ENCODE peak calls at places on chromosomes 7 and 10, in seven cellular contexts. O, D, G, A, J, Y and B are unnamed samples. For H3K4me1, the result is how much of the 10 kb centered on the place peaks cover.

GRCh38 chr10:14074062-14074884 is 256.5 kb downstream of the FRMD4A start:
- DNase-seq in O (peak), D (peak), G (no peak), A (peak), J (peak), Y (peak), B (peak)

GRCh38 chr10:113099431-113100298 is 149.6 kb downstream of the TCF7L2 start:
- DNase-seq in O (no peak), D (peak), G (no peak), A (peak), J (peak), Y (no peak), B (no peak)

GRCh38 chr7:33062023-33062781 is at the start of gene NT5C3A:
- DNase-seq in O (peak), D (peak), G (peak), A (peak), J (no peak), Y (no peak), B (peak)

GRCh38 chr10:72242675-72243074 is 26.6 kb upstream of the ASCC1 start:
- DNase-seq in O (peak), D (peak), G (no peak), A (peak), J (peak), Y (no peak), B (no peak)

GRCh38 chr10:132252412-132252811 is 55.3 kb downstream of the STK32C start:
- DNase-seq in O (no peak), D (no peak), G (no peak), A (no peak), J (no peak), Y (no peak), B (no peak)

GRCh38 chr10:86661161-86662025 is 6.9 kb upstream of the LDB3 start:
- DNase-seq in O (peak), D (peak), G (no peak), A (no peak), J (no peak), Y (no peak), B (no peak)

GRCh38 chr7:30168800-30169584 is 34.2 kb downstream of the MTURN start:
- DNase-seq in O (no peak), D (peak), G (no peak), A (no peak), J (peak), Y (no peak), B (no peak)

GRCh38 chr7:158549176-158549833 is 38.3 kb downstream of the PTPRN2 start:
- DNase-seq in O (peak), D (peak), G (no peak), A (no peak), J (no peak), Y (no peak), B (no peak)

GRCh38 chr7:36208997-36209813 is 56.2 kb downstream of the EEPD1 start:
- DNase-seq in O (no peak), D (no peak), G (no peak), A (no peak), J (no peak), Y (peak), B (no peak)

GRCh38 chr7:113891828-113892227 is 27.0 kb downstream of the PPP1R3A start:
- DNase-seq in O (no peak), D (peak), G (no peak), A (peak), J (peak), Y (no peak), B (no peak)

GRCh38 chr10:24254180-24254579 is 45.2 kb downstream of the KIAA1217 start:
- DNase-seq in O (no peak), D (peak), G (no peak), A (no peak), J (peak), Y (no peak), B (no peak)

GRCh38 chr10:32033171-32033570 is 23.1 kb downstream of the KIF5B start:
- DNase-seq in O (no peak), D (no peak), G (no peak), A (no peak), J (no peak), Y (no peak), B (no peak)

DNA sequence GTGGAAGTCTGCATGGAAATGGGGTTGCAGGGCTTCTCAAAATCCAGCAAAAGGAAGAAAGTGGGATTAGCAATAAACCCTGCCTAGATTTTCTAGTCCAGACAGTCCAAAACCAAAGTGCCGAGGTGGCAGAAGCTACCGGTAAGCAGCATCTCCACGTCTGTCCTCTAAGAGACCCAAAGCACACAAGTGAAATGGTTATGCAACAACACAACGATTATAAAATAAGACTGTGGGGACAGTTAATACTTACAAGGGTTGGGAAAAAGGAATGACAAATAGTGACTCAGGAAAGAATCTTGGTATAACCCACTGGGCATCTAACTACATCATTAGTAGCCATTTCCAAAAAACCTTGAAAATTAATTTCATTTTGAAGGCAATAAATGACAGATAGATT is 24.7 kb downstream of the CREB3L2 start:
- DNase-seq in O (no peak), D (no peak), G (no peak), A (no peak), J (peak), Y (no peak), B (no peak)
- H3K4me1 ChIP-seq in O (half or more), D (under half), G (under half), A (under half), J (half or more), Y (half or more), B (half or more)

GRCh38 chr10:101066146-101066889 is 4.5 kb downstream of the KAZALD1 start:
- DNase-seq in O (peak), D (peak), G (no peak), A (peak), J (no peak), Y (peak), B (peak)
- TF ChIP-seq CTCF in O (no peak), D (peak), G (no peak), A (peak), J (peak), Y (peak), B (peak)

GRCh38 chr10:49707585-49707984 is 28.1 kb downstream of the C10orf53 start:
- DNase-seq in O (no peak), D (no peak), G (no peak), A (no peak), J (no peak), Y (no peak), B (no peak)
- H3K4me1 ChIP-seq in O (under half), D (under half), G (under half), A (under half), J (under half), Y (under half), B (under half)

DNA sequence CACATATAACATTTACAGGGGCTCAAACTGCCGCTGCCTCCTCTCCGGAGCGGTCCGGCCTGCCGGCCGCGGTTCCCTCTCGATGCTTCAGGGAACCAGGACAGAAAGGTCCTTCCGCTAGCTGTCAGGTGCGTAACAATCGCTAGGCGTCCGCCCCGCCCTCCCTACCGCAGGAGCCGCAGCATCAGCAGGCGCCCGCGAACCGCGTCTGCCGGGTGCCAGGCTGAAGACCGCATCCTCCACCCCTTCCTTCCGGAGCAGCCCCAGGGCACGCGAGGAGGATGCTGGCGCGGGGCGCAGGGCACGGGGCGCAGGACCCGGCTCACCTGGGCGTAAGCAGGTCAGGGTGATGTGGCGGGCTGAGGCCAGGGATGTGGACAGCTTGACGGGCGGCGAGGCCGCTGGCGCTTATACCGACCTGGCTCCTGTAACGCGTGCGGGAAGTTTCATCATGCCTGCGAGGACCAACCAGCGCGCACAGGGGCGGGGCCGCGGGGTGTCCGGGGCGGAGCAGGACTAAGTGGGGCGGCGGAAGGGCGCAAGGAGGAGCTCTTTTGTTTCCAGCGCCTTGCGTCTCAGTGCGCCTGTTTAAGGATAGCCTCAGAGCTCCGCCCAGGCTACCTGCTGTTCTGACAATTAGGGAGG is at the start of gene ASNS:
- DNase-seq in O (peak), D (peak), G (no peak), A (peak), J (peak), Y (peak), B (peak)
- TF ChIP-seq CTCF in O (no peak), D (no peak), G (no peak), A (no peak), J (no peak), Y (peak), B (no peak)

DNA sequence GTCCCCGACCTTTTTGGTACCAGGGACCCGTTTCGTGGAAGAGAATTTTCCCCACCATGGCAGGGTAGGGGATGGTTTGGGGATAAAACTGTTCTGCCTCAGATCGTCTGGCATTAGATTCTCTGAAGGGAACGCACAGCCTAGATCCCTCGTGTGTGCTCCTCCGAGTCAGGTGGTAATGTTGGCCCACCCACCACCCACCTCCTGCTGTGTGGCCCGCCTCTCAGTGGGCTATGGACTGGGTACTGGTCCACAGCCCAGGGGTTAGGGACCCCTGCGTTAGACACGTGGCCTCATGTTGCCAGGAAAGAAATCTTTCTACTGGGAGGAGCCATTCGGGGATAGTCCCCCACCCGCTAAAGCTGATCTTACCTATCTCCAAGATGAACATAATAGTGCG is 27.0 kb downstream of the PFKFB3 start:
- DNase-seq in O (no peak), D (no peak), G (no peak), A (no peak), J (no peak), Y (no peak), B (no peak)
- H3K4me1 ChIP-seq in O (under half), D (under half), G (under half), A (under half), J (under half), Y (under half), B (under half)